ENCODE peak calls at places on chromosomes 2 and 18, in four cellular contexts. V, K, F and A are unnamed samples.

GRCh38 chr2:218501665-218502064 is 66.5 kb downstream of the USP37 start:
- DNase-seq in V (no peak), K (no peak), F (no peak), A (no peak)

GRCh38 chr18:41719808-41720207 is 235.2 kb upstream of the PIK3C3 start:
- DNase-seq in V (no peak), K (no peak), F (no peak), A (no peak)

GRCh38 chr2:220753486-220753885 is 818.6 kb downstream of the EPHA4 start:
- DNase-seq in V (no peak), K (no peak), F (no peak), A (no peak)

GRCh38 chr18:34028341-34028740 is 196.4 kb downstream of the NOL4 start:
- DNase-seq in V (no peak), K (no peak), F (peak), A (peak)

GRCh38 chr2:30514134-30514860 is 67.3 kb downstream of the LCLAT1 start:
- DNase-seq in V (no peak), K (peak), F (peak), A (peak)

GRCh38 chr18:21739604-21740473 is 753 bp upstream of the MIB1 start:
- DNase-seq in V (no peak), K (no peak), F (no peak), A (no peak)

GRCh38 chr2:57842531-57842930 is 204.1 kb upstream of the VRK2 start:
- DNase-seq in V (no peak), K (no peak), F (no peak), A (no peak)

GRCh38 chr2:187497858-187498463 is 49.9 kb upstream of the CALCRL start:
- DNase-seq in V (no peak), K (no peak), F (peak), A (no peak)

GRCh38 chr18:79954791-79955190 is 3.3 kb upstream of the SLC66A2 start:
- DNase-seq in V (no peak), K (no peak), F (no peak), A (no peak)

GRCh38 chr2:64455545-64455944 is 1.6 kb downstream of the LGALSL start:
- DNase-seq in V (no peak), K (no peak), F (no peak), A (no peak)

GRCh38 chr2:73063909-73064875 is 7.3 kb downstream of the SFXN5 start:
- DNase-seq in V (no peak), K (no peak), F (peak), A (no peak)

GRCh38 chr2:26691881-26692813 is at the start of gene KCNK3:
- DNase-seq in V (peak), K (no peak), F (peak), A (peak)

GRCh38 chr18:13530879-13531387 is 195.4 kb downstream of the FAM210A start:
- DNase-seq in V (no peak), K (no peak), F (peak), A (peak)

GRCh38 chr18:63339920-63340484 is 20.4 kb upstream of the BCL2 start:
- DNase-seq in V (no peak), K (no peak), F (peak), A (no peak)

GRCh38 chr2:46277470-46278190 is 19.6 kb upstream of the EPAS1 start:
- DNase-seq in V (no peak), K (no peak), F (no peak), A (no peak)

GRCh38 chr18:36331541-36331971 is 34.0 kb downstream of the FHOD3 start:
- DNase-seq in V (no peak), K (no peak), F (no peak), A (no peak)

GRCh38 chr2:148021059-148021985 is at the start of gene MBD5:
- DNase-seq in V (peak), K (no peak), F (peak), A (peak)

GRCh38 chr2:241381872-241382271 is 25.8 kb downstream of the FARP2 start:
- DNase-seq in V (no peak), K (no peak), F (no peak), A (no peak)

GRCh38 chr18:23135679-23136325 is 517 bp downstream of the CABLES1 start:
- DNase-seq in V (peak), K (peak), F (peak), A (no peak)

GRCh38 chr2:101696272-101697123 is 1.0 kb upstream of the MAP4K4 start:
- DNase-seq in V (no peak), K (no peak), F (peak), A (no peak)

GRCh38 chr2:12769492-12770105 is 52.9 kb downstream of the TRIB2 start:
- DNase-seq in V (no peak), K (no peak), F (no peak), A (no peak)

GRCh38 chr2:157748371-157749132 is 119.9 kb upstream of the ACVR1C start:
- DNase-seq in V (no peak), K (no peak), F (no peak), A (no peak)

GRCh38 chr18:25321869-25322268 is 30.1 kb downstream of the ZNF521 start:
- DNase-seq in V (no peak), K (no peak), F (no peak), A (no peak)

GRCh38 chr18:59328683-59329082 is 10.2 kb upstream of the CPLX4 start:
- DNase-seq in V (no peak), K (no peak), F (no peak), A (no peak)

GRCh38 chr2:36616947-36617346 is 19.0 kb upstream of the FEZ2 start:
- DNase-seq in V (no peak), K (no peak), F (no peak), A (no peak)

GRCh38 chr2:182818541-182819308 is 47.7 kb downstream of the FRZB start:
- DNase-seq in V (no peak), K (no peak), F (peak), A (no peak)

GRCh38 chr18:39519741-39520140 is 1954.1 kb upstream of the CELF4 start:
- DNase-seq in V (no peak), K (no peak), F (no peak), A (no peak)

GRCh38 chr2:239910851-239911629 is 114.1 kb downstream of the NDUFA10 start:
- DNase-seq in V (no peak), K (peak), F (no peak), A (no peak)